ENCODE peak calls at places on chromosomes 5 and 9, in nine cellular contexts. X is PC-3, D is neural progenitor cell, W is SK-N-SH, V is GM23248, Y is HCT116, G is OCI-LY7, Q is GM23338, L is hepatocyte. E is an unnamed sample.
A peak's percentile ranks its signal among the peaks of the same experiment; 100 is the strongest.

GRCh38 chr5:172417983-172418630 is 36.2 kb downstream of the SH3PXD2B start:
- DNase-seq in D (no peak), X (peak; percentile 13), V (peak; percentile 99), G (no peak), Y (no peak), Q (no peak), W (no peak), L (peak; percentile 90), E (no peak)

GRCh38 chr9:133403766-133404439 is 13.9 kb downstream of the REXO4 start:
- DNase-seq in Q (peak; percentile 82), W (peak; percentile 57), L (peak; percentile 49), V (peak; percentile 33), G (peak; percentile 49), Y (peak; percentile 65), X (peak; percentile 51), D (peak; percentile 47), E (no peak)

GRCh38 chr9:131656356-131657030 is 83.4 kb downstream of the RAPGEF1 start:
- DNase-seq in D (no peak), G (peak; percentile 93), W (no peak), L (no peak), Q (no peak), Y (no peak), X (no peak), V (no peak), E (peak; percentile 33)

GRCh38 chr9:88852794-88853193 is 138.5 kb upstream of the S1PR3 start:
- DNase-seq in L (peak; percentile 61), Y (peak; percentile 2), D (no peak), G (no peak), V (peak; percentile 94), X (peak; percentile 85), Q (peak; percentile 25), W (no peak), E (no peak)

GRCh38 chr9:119004618-119004990 is 364.6 kb downstream of the BRINP1 start:
- DNase-seq in V (peak; percentile 85), X (no peak), Q (no peak), G (no peak), L (peak; percentile 76), Y (no peak), W (no peak), D (no peak), E (no peak)

GRCh38 chr9:33130501-33130900 is 36.6 kb downstream of the B4GALT1 start:
- DNase-seq in L (peak; percentile 33), G (no peak), Q (no peak), X (peak; percentile 38), W (no peak), Y (no peak), V (peak; percentile 88), D (no peak), E (no peak)

GRCh38 chr5:139650689-139651501 is 2.7 kb downstream of the CXXC5 start:
- DNase-seq in Y (no peak), Q (peak; percentile 81), V (peak; percentile 62), G (no peak), X (no peak), W (peak; percentile 79), D (peak; percentile 83), L (peak; percentile 88), E (no peak)

GRCh38 chr5:147576646-147577535 is 67.0 kb upstream of the DPYSL3 start:
- DNase-seq in Y (no peak), V (peak; percentile 58), X (peak; percentile 77), W (peak; percentile 49), G (no peak), Q (peak; percentile 77), L (peak; percentile 77), D (peak; percentile 74), E (peak; percentile 66)

GRCh38 chr5:180136661-180137381 is 65.3 kb upstream of the RNF130 start:
- DNase-seq in X (no peak), V (no peak), G (no peak), L (no peak), Y (no peak), Q (no peak), W (no peak), D (no peak), E (no peak)

GRCh38 chr5:180133551-180133950 is 62.0 kb upstream of the RNF130 start:
- DNase-seq in V (no peak), X (peak; percentile 22), W (no peak), D (no peak), Y (no peak), Q (no peak), L (no peak), G (no peak), E (no peak)

GRCh38 chr5:180135967-180136641 is 64.5 kb upstream of the RNF130 start:
- DNase-seq in D (no peak), X (no peak), Q (no peak), L (no peak), V (no peak), Y (no peak), G (no peak), W (no peak), E (no peak)

GRCh38 chr5:180133971-180134508 is 62.5 kb upstream of the RNF130 start:
- DNase-seq in V (no peak), L (no peak), Q (no peak), X (no peak), D (no peak), Y (no peak), W (no peak), G (no peak), E (no peak)

DNA sequence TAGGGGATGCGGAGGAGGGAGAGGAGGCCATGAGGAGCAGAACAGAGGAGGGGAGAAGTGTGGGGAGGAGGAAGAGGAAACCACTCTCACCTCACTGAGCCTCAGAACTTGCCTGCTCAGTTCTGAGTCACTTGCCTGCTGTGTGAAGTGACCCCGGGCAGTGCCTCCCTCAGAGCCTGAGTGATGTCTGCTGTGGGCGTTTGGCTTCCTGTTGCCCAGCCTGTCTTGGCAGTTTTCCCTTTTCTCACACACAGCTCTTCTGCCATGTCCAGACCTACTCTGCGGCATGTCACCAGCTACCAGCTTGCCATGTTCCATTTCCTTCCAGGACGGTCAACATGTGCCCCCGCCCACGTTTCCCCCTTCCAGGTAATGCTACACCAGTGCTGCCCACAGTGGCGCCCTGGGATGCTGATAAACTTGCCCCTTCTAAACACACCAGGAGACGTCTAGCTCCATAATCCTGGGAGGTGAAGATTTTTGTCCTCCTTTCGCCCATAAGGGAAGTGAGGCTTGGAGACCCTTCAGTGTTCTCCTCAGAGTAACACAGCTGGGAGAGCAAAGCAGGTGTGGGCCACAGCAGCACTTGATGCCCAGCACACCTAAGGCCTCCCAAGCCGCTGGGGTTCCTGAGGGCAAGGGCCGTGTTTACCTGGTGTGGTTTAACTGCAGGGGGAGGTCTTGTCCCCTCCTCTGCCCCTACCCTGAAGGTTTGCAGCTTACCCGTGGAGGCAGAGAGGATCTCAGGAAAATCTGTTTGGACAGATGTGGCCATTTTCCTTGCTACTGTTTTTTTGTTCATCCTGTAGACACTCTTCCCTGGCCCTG is 63.8 kb upstream of the RNF130 start:
- DNase-seq in G (no peak), X (peak; percentile 83), Q (no peak), Y (peak; percentile 48), L (no peak), V (peak; percentile 92), D (no peak), W (no peak), E (no peak)
- TF ChIP-seq EZH2phosphoT487 in G (no peak), X (no peak), Q (no peak), Y (no peak), L (no peak), V (no peak), D (no peak), W (no peak), E (no peak)

DNA sequence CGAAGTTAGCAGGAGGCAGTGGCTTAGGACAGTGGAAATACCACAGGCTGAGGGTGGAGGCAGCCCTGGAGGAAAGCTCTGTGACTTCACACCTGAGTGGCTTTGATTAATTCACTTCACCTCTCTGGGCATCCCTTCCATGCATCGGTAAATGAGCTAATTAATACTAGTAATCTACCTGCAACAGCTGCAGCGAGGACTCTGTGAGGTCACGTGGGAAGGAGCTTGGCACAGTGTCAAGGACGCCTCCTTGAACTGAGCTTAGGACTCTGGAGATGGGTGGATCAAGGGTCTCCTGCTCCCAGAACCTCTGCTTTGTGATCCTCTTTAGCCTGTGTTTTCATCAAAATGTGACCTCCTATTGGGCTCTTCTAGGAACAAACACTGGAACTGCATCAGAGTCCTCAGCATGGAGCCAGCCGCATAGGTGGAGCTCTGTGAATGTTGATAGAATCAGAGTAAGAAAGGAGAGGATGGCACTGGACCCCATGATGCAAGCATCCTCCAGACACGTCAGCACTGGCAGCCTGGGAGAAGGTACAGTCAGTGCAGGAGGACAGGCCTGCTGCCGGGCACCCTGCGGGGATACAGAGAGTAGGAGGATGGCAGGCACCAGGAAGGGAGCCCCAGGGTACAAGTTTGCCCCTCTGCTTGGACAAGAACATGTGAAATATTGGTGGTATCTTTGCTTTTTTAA is 952 bp upstream of the ANGPTL2 start:
- DNase-seq in Q (peak; percentile 11), L (no peak), W (no peak), Y (no peak), X (no peak), G (no peak), V (no peak), D (no peak), E (no peak)
- TF ChIP-seq EZH2phosphoT487 in Q (no peak), L (no peak), W (no peak), Y (no peak), X (no peak), G (no peak), V (no peak), D (no peak), E (no peak)

GRCh38 chr5:150138551-150139265 is 16.9 kb downstream of the PDGFRB start:
- DNase-seq in G (no peak), X (no peak), D (peak; percentile 89), Y (no peak), V (peak; percentile 90), W (peak; percentile 80), L (peak; percentile 84), Q (peak; percentile 74), E (no peak)

GRCh38 chr5:150141544-150142188 is 14.0 kb downstream of the PDGFRB start:
- DNase-seq in D (peak; percentile 83), V (peak; percentile 70), G (no peak), X (no peak), Y (no peak), Q (peak; percentile 56), W (no peak), L (no peak), E (no peak)

GRCh38 chr5:150142189-150142788 is 13.4 kb downstream of the PDGFRB start:
- DNase-seq in L (no peak), X (no peak), Q (no peak), Y (no peak), W (no peak), V (no peak), D (no peak), G (no peak), E (no peak)

GRCh38 chr5:150139334-150139733 is 16.3 kb downstream of the PDGFRB start:
- DNase-seq in Q (no peak), W (no peak), G (no peak), X (no peak), Y (no peak), D (no peak), L (no peak), V (peak; percentile 67), E (no peak)

DNA sequence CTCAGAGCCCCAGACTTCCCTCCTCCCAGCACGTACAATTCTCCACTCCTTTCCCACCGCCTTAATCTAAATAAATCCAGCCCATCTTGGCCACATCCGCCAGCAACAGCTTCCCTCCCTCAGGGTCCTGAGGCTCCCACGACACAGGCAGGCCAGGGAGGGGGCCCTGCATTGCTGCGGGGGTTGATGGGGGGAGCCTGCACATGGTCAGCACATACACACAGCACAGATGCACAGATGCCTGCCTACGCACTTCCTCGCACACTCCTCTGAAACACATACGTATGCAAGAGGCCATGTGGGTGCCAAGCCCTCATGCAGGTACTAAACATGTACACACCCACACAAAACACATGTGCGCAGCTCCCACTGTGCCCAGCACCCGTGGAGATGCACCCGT is 14.8 kb downstream of the PDGFRB start:
- DNase-seq in Y (no peak), Q (no peak), D (no peak), G (no peak), L (peak; percentile 58), X (no peak), W (peak; percentile 82), V (peak; percentile 36), E (no peak)
- TF ChIP-seq EZH2phosphoT487 in Y (no peak), Q (no peak), D (no peak), G (no peak), L (no peak), X (no peak), W (no peak), V (no peak), E (no peak)

GRCh38 chr5:134007581-134008256 is 2.9 kb upstream of the VDAC1 start:
- DNase-seq in Y (no peak), X (no peak), W (peak; percentile 86), G (no peak), D (peak; percentile 73), L (no peak), Q (peak; percentile 89), V (no peak), E (no peak)

GRCh38 chr5:134006119-134006514 is 1.3 kb upstream of the VDAC1 start:
- DNase-seq in D (peak; percentile 24), L (no peak), X (no peak), Y (no peak), Q (peak; percentile 63), V (no peak), W (no peak), G (no peak), E (no peak)

GRCh38 chr5:134003957-134004625 is 684 bp downstream of the VDAC1 start:
- DNase-seq in D (peak; percentile 73), G (peak; percentile 65), W (peak; percentile 82), V (peak; percentile 85), X (no peak), L (peak; percentile 79), Q (peak; percentile 61), Y (no peak), E (peak; percentile 45)

GRCh38 chr5:134004626-134005414 is at the start of gene VDAC1:
- DNase-seq in Y (peak; percentile 56), V (peak; percentile 96), W (peak; percentile 98), L (peak; percentile 94), D (peak; percentile 93), Q (peak; percentile 86), X (peak; percentile 69), G (peak; percentile 82), E (peak; percentile 74)

GRCh38 chr5:134005415-134006118 is 792 bp upstream of the VDAC1 start:
- DNase-seq in D (peak; percentile 65), W (peak; percentile 74), Y (no peak), X (peak; percentile 16), Q (peak; percentile 74), V (no peak), L (peak; percentile 37), G (no peak), E (no peak)
- TF ChIP-seq EZH2phosphoT487 in D (no peak), W (no peak), Y (no peak), X (no peak), Q (no peak), V (no peak), L (no peak), G (no peak), E (no peak)

E was measured in MM.1S.